ENCODE peak calls at places on chromosome 16, in ten cellular contexts. Y is K562, U is left lung, N is dorsolateral prefrontal cortex, G is esophagus muscularis mucosa, Z is mucosa of descending colon, A is fibroblast of lung, C is Caco-2, E is NB4, K is SJSA1. W is an unnamed sample.

GRCh38 chr16:53434436-53435065 is at the start of gene RBL2:
- DNase-seq in G (peak; percentile 93), N (peak; percentile 67), Z (peak; percentile 92), A (peak; percentile 38), K (peak; percentile 79), U (peak; percentile 96), C (peak; percentile 46), Y (peak; percentile 88), E (peak; percentile 90), W (peak; percentile 84)

GRCh38 chr16:78630102-78630501 is 530.6 kb downstream of the WWOX start:
- DNase-seq in G (no peak), Z (no peak), C (no peak), Y (no peak), K (no peak), A (no peak), E (no peak), N (no peak), U (no peak), W (no peak)

GRCh38 chr16:24188143-24188542 is 68.0 kb upstream of the CACNG3 start:
- DNase-seq in N (no peak), G (no peak), U (no peak), K (no peak), A (no peak), Z (no peak), Y (no peak), C (no peak), E (no peak), W (no peak)

GRCh38 chr16:74868501-74868900 is 93.9 kb upstream of the FA2H start:
- DNase-seq in N (no peak), A (no peak), U (no peak), Z (no peak), K (peak; percentile 21), Y (no peak), C (no peak), E (no peak), G (no peak), W (no peak)

GRCh38 chr16:49352923-49353322 is 20.7 kb upstream of the C16orf78 start:
- DNase-seq in U (no peak), C (peak; percentile 45), A (no peak), G (no peak), Y (peak; percentile 34), E (peak; percentile 46), N (no peak), K (no peak), Z (no peak), W (peak; percentile 57)

GRCh38 chr16:66599726-66600125 is 4.8 kb upstream of the CMTM3 start:
- DNase-seq in U (no peak), K (no peak), A (no peak), N (no peak), C (no peak), Z (no peak), Y (no peak), E (no peak), G (no peak), W (no peak)

GRCh38 chr16:81917375-81917774 is 93.9 kb downstream of the SDR42E1 start:
- DNase-seq in Z (no peak), N (no peak), G (no peak), C (no peak), A (no peak), U (no peak), Y (no peak), E (no peak), K (no peak), W (no peak)

GRCh38 chr16:50308237-50308965 is 42.0 kb downstream of the ADCY7 start:
- DNase-seq in G (no peak), Z (peak; percentile 51), N (peak; percentile 22), A (no peak), K (no peak), U (peak; percentile 65), C (no peak), Y (no peak), E (no peak), W (no peak)

GRCh38 chr16:56689171-56689570 is 6.9 kb downstream of the MT1X start:
- DNase-seq in Z (no peak), K (no peak), C (no peak), U (no peak), N (no peak), E (no peak), G (no peak), Y (no peak), A (no peak), W (no peak)

GRCh38 chr16:19687279-19687678 is 30.7 kb downstream of the KNOP1 start:
- DNase-seq in C (no peak), E (no peak), Y (no peak), U (no peak), A (no peak), G (no peak), N (no peak), Z (no peak), K (no peak), W (no peak)

GRCh38 chr16:83307206-83307990 is 500.4 kb upstream of the HSBP1 start:
- DNase-seq in G (no peak), U (no peak), C (no peak), Z (no peak), E (no peak), N (no peak), A (no peak), K (no peak), Y (no peak), W (no peak)

GRCh38 chr16:23786964-23787571 is 32.2 kb downstream of the CHP2 start:
- DNase-seq in A (no peak), U (no peak), Z (no peak), E (no peak), Y (no peak), C (no peak), N (no peak), G (no peak), K (no peak), W (no peak)

GRCh38 chr16:69478685-69479084 is 54.3 kb downstream of the CYB5B start:
- DNase-seq in G (no peak), U (no peak), N (no peak), A (no peak), K (no peak), E (no peak), Y (no peak), C (no peak), Z (no peak), W (no peak)

GRCh38 chr16:68077866-68078725 is 7.1 kb upstream of the NFATC3 start:
- DNase-seq in G (peak; percentile 77), A (no peak), K (no peak), Z (no peak), C (no peak), N (no peak), U (no peak), E (peak; percentile 40), Y (no peak), W (no peak)

GRCh38 chr16:80014241-80014939 is 413.9 kb upstream of the MAF start:
- DNase-seq in K (peak; percentile 86), U (no peak), G (no peak), E (no peak), Z (no peak), N (no peak), Y (no peak), C (no peak), A (no peak), W (no peak)

GRCh38 chr16:7615565-7615964 is 282.9 kb downstream of the RBFOX1 start:
- DNase-seq in Y (peak; percentile 28), U (no peak), Z (no peak), K (no peak), N (no peak), A (no peak), E (peak; percentile 11), G (no peak), C (no peak), W (no peak)

GRCh38 chr16:48053346-48053745 is 102.4 kb downstream of the ABCC12 start:
- DNase-seq in K (no peak), Z (no peak), C (peak; percentile 90), U (no peak), E (no peak), N (no peak), G (no peak), Y (no peak), A (peak; percentile 56), W (no peak)

GRCh38 chr16:85171004-85171808 is 58.9 kb upstream of the CIBAR2 start:
- DNase-seq in G (no peak), K (peak; percentile 11), C (no peak), N (no peak), E (no peak), A (peak; percentile 18), U (no peak), Z (peak; percentile 41), Y (peak; percentile 57), W (no peak)
- H3K4me3 ChIP-seq in G (peak overlapping the region; percentile 67), K (peak overlapping the region; percentile 20), C (no peak overlapping the region), N (no peak overlapping the region), E (no peak overlapping the region), A (peak overlapping the region; percentile 73), U (peak overlapping the region; percentile 22), Z (no peak overlapping the region), Y (peak overlapping the region; percentile 45), W (peak overlapping the region; percentile 69)

GRCh38 chr16:87472935-87473334 is 19.9 kb downstream of the ZCCHC14 start:
- DNase-seq in N (no peak), A (no peak), C (no peak), Y (no peak), U (no peak), G (no peak), K (no peak), E (no peak), Z (no peak), W (no peak)

GRCh38 chr16:87470332-87470731 is 22.5 kb downstream of the ZCCHC14 start:
- DNase-seq in Z (no peak), C (no peak), K (no peak), U (no peak), Y (no peak), G (no peak), A (no peak), N (no peak), E (no peak), W (no peak)

GRCh38 chr16:87474017-87474416 is 18.8 kb downstream of the ZCCHC14 start:
- DNase-seq in C (no peak), N (no peak), A (no peak), E (no peak), Z (no peak), Y (no peak), K (no peak), U (no peak), G (no peak), W (no peak)

GRCh38 chr16:87471278-87472141 is 21.3 kb downstream of the ZCCHC14 start:
- DNase-seq in Z (no peak), U (no peak), G (no peak), K (no peak), C (no peak), N (no peak), A (no peak), Y (no peak), E (no peak), W (peak; percentile 36)

GRCh38 chr16:87472142-87472778 is 20.6 kb downstream of the ZCCHC14 start:
- DNase-seq in Z (no peak), E (no peak), K (no peak), N (no peak), Y (no peak), G (no peak), U (no peak), A (no peak), C (no peak), W (no peak)
- H3K4me3 ChIP-seq in Z (no peak overlapping the region), E (no peak overlapping the region), K (no peak overlapping the region), N (no peak overlapping the region), Y (no peak overlapping the region), G (no peak overlapping the region), U (no peak overlapping the region), A (no peak overlapping the region), C (no peak overlapping the region), W (no peak overlapping the region)

GRCh38 chr16:31093132-31093703 is 1.4 kb downstream of the VKORC1 start:
- DNase-seq in U (no peak), Y (peak; percentile 79), Z (no peak), E (peak; percentile 65), K (no peak), N (no peak), A (no peak), C (peak; percentile 63), G (no peak), W (peak; percentile 60)
- H3K4me3 ChIP-seq in U (peak overlapping the region; percentile 74), Y (peak overlapping the region; percentile 79), Z (no peak overlapping the region), E (peak overlapping the region; percentile 13), K (no peak overlapping the region), N (peak overlapping the region; percentile 91), A (peak overlapping the region; percentile 57), C (peak overlapping the region; percentile 97), G (peak overlapping the region; percentile 91), W (peak overlapping the region; percentile 96)

GRCh38 chr16:2250652-2251280 is 621 bp downstream of the ECI1 start:
- DNase-seq in E (no peak), A (no peak), Y (no peak), K (peak; percentile 38), Z (peak; percentile 64), U (no peak), N (no peak), C (no peak), G (no peak), W (no peak)
- H3K4me3 ChIP-seq in E (peak overlapping the region; percentile 76), A (peak overlapping the region; percentile 60), Y (peak overlapping the region; percentile 94), K (peak overlapping the region; percentile 76), Z (peak overlapping the region; percentile 70), U (peak overlapping the region; percentile 48), N (peak overlapping the region; percentile 75), C (peak overlapping the region; percentile 69), G (peak overlapping the region; percentile 70), W (peak overlapping the region; percentile 72)

W was measured in BE2C.